ENCODE peak calls at places on chromosomes 11 and 22, in five cellular contexts. J is adipocyte; A is activated naive CD4-positive, alpha-beta T cell treated with anti-CD3 and anti-CD28 coated beads, Interleukin-2, amount 50 U/mL, for 72 hours; G is ovary; R is epithelial cell of proximal tubule. K is an unnamed sample.

GRCh38 chr11:67449116-67449844 is 3.2 kb downstream of the GPR152 start:
- DNase-seq in J (no peak), R (no peak), G (no peak), A (no peak), K (no peak)

GRCh38 chr22:44448271-44448780 is 49.7 kb downstream of the RTL6 start:
- DNase-seq in R (peak; percentile 76), G (peak; percentile 78), J (peak; percentile 97), A (no peak), K (peak; percentile 96)

GRCh38 chr22:37526376-37526775 is 7.2 kb upstream of the CARD10 start:
- DNase-seq in G (no peak), A (no peak), J (peak; percentile 38), R (no peak), K (peak; percentile 78)

GRCh38 chr11:134469627-134470026 is 57.6 kb upstream of the B3GAT1 start:
- DNase-seq in J (no peak), G (no peak), R (no peak), A (no peak), K (no peak)

GRCh38 chr11:95827661-95828060 is 37.4 kb downstream of the CEP57 start:
- DNase-seq in A (no peak), G (no peak), J (no peak), R (no peak), K (no peak)

GRCh38 chr11:124725719-124726105 is 14.0 kb upstream of the NRGN start:
- DNase-seq in J (no peak), R (no peak), G (no peak), A (no peak), K (no peak)

GRCh38 chr22:32103648-32104326 is 55.3 kb downstream of the C22orf42 start:
- DNase-seq in G (no peak), A (no peak), R (no peak), J (peak; percentile 43), K (no peak)

GRCh38 chr11:70761094-70761905 is 363.0 kb downstream of the CTTN start:
- DNase-seq in J (no peak), G (no peak), R (no peak), A (no peak), K (no peak)

GRCh38 chr22:43407591-43407990 is 4.2 kb upstream of the MPPED1 start:
- DNase-seq in R (no peak), J (no peak), G (no peak), A (no peak), K (no peak)

GRCh38 chr11:26944866-26945664 is 48.8 kb upstream of the FIBIN start:
- DNase-seq in R (no peak), J (peak; percentile 68), G (no peak), A (no peak), K (no peak)

K was measured in AG20443.